ENCODE peak calls at places on chromosomes 16 and 17, in ten cellular contexts. One of them, this sample, is unnamed.

GRCh38 chr17:72922223-72922622 is 170.3 kb downstream of the SLC39A11 start:
- DNase-seq in GM12878: no peak
- DNase-seq in upper lobe of left lung: no peak
- DNase-seq in sigmoid colon: no peak
- DNase-seq in GM12892: no peak
- DNase-seq in spleen: no peak
- DNase-seq in SK-N-SH: no peak
- DNase-seq in HepG2: no peak
- DNase-seq in GM23338: no peak
- DNase-seq in transverse colon: no peak
- DNase-seq in this sample: no peak

GRCh38 chr17:56641894-56642293 is 48.4 kb downstream of the NOG start:
- DNase-seq in GM12892: no peak
- DNase-seq in GM12878: no peak
- DNase-seq in GM23338: no peak
- DNase-seq in upper lobe of left lung: no peak
- DNase-seq in spleen: no peak
- DNase-seq in HepG2: no peak
- DNase-seq in transverse colon: no peak
- DNase-seq in SK-N-SH: no peak
- DNase-seq in sigmoid colon: no peak
- DNase-seq in this sample: no peak

GRCh38 chr16:12160815-12161550 is 184.4 kb downstream of the SNX29 start:
- DNase-seq in transverse colon: no peak
- DNase-seq in GM12892: peak; percentile 21
- DNase-seq in sigmoid colon: no peak
- DNase-seq in SK-N-SH: no peak
- DNase-seq in upper lobe of left lung: no peak
- DNase-seq in GM12878: peak; percentile 28
- DNase-seq in HepG2: no peak
- DNase-seq in GM23338: no peak
- DNase-seq in spleen: peak; percentile 15
- DNase-seq in this sample: no peak

GRCh38 chr17:12020595-12021590 is at the start of gene MAP2K4:
- DNase-seq in SK-N-SH: peak; percentile 97
- DNase-seq in HepG2: peak; percentile 69
- DNase-seq in upper lobe of left lung: peak; percentile 100
- DNase-seq in GM12892: peak; percentile 87
- DNase-seq in transverse colon: peak; percentile 95
- DNase-seq in sigmoid colon: peak; percentile 95
- DNase-seq in GM23338: peak; percentile 94
- DNase-seq in GM12878: peak; percentile 40
- DNase-seq in spleen: peak; percentile 99
- DNase-seq in this sample: no peak

GRCh38 chr17:59257101-59257500 is 36.8 kb downstream of the GDPD1 start:
- DNase-seq in GM23338: no peak
- DNase-seq in SK-N-SH: no peak
- DNase-seq in GM12878: no peak
- DNase-seq in GM12892: no peak
- DNase-seq in transverse colon: no peak
- DNase-seq in sigmoid colon: no peak
- DNase-seq in HepG2: no peak
- DNase-seq in upper lobe of left lung: no peak
- DNase-seq in spleen: no peak
- DNase-seq in this sample: no peak

GRCh38 chr16:3486506-3487215 is 8.6 kb downstream of the C16orf90 start:
- DNase-seq in spleen: peak; percentile 52
- DNase-seq in SK-N-SH: no peak
- DNase-seq in transverse colon: no peak
- DNase-seq in sigmoid colon: no peak
- DNase-seq in HepG2: no peak
- DNase-seq in GM12892: no peak
- DNase-seq in upper lobe of left lung: no peak
- DNase-seq in GM23338: no peak
- DNase-seq in GM12878: no peak
- DNase-seq in this sample: no peak

GRCh38 chr17:10624966-10625365 is 32.1 kb downstream of the MYH3 start:
- DNase-seq in upper lobe of left lung: no peak
- DNase-seq in sigmoid colon: no peak
- DNase-seq in GM12878: no peak
- DNase-seq in spleen: peak; percentile 36
- DNase-seq in GM23338: no peak
- DNase-seq in HepG2: no peak
- DNase-seq in GM12892: no peak
- DNase-seq in transverse colon: no peak
- DNase-seq in SK-N-SH: no peak
- DNase-seq in this sample: no peak

GRCh38 chr16:54136276-54136625 is 150.3 kb downstream of the IRX3 start:
- DNase-seq in upper lobe of left lung: no peak
- DNase-seq in GM12892: no peak
- DNase-seq in transverse colon: no peak
- DNase-seq in spleen: no peak
- DNase-seq in GM12878: no peak
- DNase-seq in sigmoid colon: no peak
- DNase-seq in SK-N-SH: no peak
- DNase-seq in GM23338: no peak
- DNase-seq in HepG2: no peak
- DNase-seq in this sample: no peak

GRCh38 chr17:41634639-41635038 is 10.3 kb upstream of the KRT17 start:
- DNase-seq in GM12878: no peak
- DNase-seq in upper lobe of left lung: no peak
- DNase-seq in HepG2: no peak
- DNase-seq in spleen: no peak
- DNase-seq in GM23338: no peak
- DNase-seq in transverse colon: no peak
- DNase-seq in SK-N-SH: no peak
- DNase-seq in GM12892: no peak
- DNase-seq in sigmoid colon: no peak
- DNase-seq in this sample: no peak
- TF ChIP-seq POLR2AphosphoS5 in GM12878: no peak
- TF ChIP-seq POLR2AphosphoS5 in upper lobe of left lung: no peak
- TF ChIP-seq POLR2AphosphoS5 in HepG2: no peak
- TF ChIP-seq POLR2AphosphoS5 in spleen: no peak
- TF ChIP-seq POLR2AphosphoS5 in GM23338: no peak
- TF ChIP-seq POLR2AphosphoS5 in transverse colon: no peak
- TF ChIP-seq POLR2AphosphoS5 in SK-N-SH: no peak
- TF ChIP-seq POLR2AphosphoS5 in GM12892: no peak
- TF ChIP-seq POLR2AphosphoS5 in sigmoid colon: no peak
- TF ChIP-seq POLR2AphosphoS5 in this sample: no peak

GRCh38 chr17:40290629-40291296 is 3.1 kb downstream of the CDC6 start:
- DNase-seq in HepG2: peak; percentile 86
- DNase-seq in GM23338: peak; percentile 78
- DNase-seq in GM12892: no peak
- DNase-seq in sigmoid colon: no peak
- DNase-seq in SK-N-SH: peak; percentile 45
- DNase-seq in transverse colon: peak; percentile 47
- DNase-seq in upper lobe of left lung: no peak
- DNase-seq in spleen: no peak
- DNase-seq in GM12878: no peak
- DNase-seq in this sample: no peak
- TF ChIP-seq POLR2AphosphoS5 in HepG2: no peak
- TF ChIP-seq POLR2AphosphoS5 in GM23338: no peak
- TF ChIP-seq POLR2AphosphoS5 in GM12892: no peak
- TF ChIP-seq POLR2AphosphoS5 in sigmoid colon: peak; percentile 13
- TF ChIP-seq POLR2AphosphoS5 in SK-N-SH: no peak
- TF ChIP-seq POLR2AphosphoS5 in transverse colon: no peak
- TF ChIP-seq POLR2AphosphoS5 in upper lobe of left lung: no peak
- TF ChIP-seq POLR2AphosphoS5 in spleen: no peak
- TF ChIP-seq POLR2AphosphoS5 in GM12878: no peak
- TF ChIP-seq POLR2AphosphoS5 in this sample: no peak

GRCh38 chr16:69497876-69498596 is 67.7 kb upstream of the NFAT5 start:
- DNase-seq in HepG2: no peak
- DNase-seq in GM12878: no peak
- DNase-seq in spleen: no peak
- DNase-seq in sigmoid colon: no peak
- DNase-seq in GM23338: no peak
- DNase-seq in GM12892: no peak
- DNase-seq in transverse colon: no peak
- DNase-seq in SK-N-SH: no peak
- DNase-seq in upper lobe of left lung: peak; percentile 23
- DNase-seq in this sample: no peak
- TF ChIP-seq POLR2AphosphoS5 in HepG2: no peak
- TF ChIP-seq POLR2AphosphoS5 in GM12878: no peak
- TF ChIP-seq POLR2AphosphoS5 in spleen: no peak
- TF ChIP-seq POLR2AphosphoS5 in sigmoid colon: no peak
- TF ChIP-seq POLR2AphosphoS5 in GM23338: no peak
- TF ChIP-seq POLR2AphosphoS5 in GM12892: no peak
- TF ChIP-seq POLR2AphosphoS5 in transverse colon: no peak
- TF ChIP-seq POLR2AphosphoS5 in SK-N-SH: no peak
- TF ChIP-seq POLR2AphosphoS5 in upper lobe of left lung: no peak
- TF ChIP-seq POLR2AphosphoS5 in this sample: no peak

GRCh38 chr16:81830845-81831600 is 51.9 kb downstream of the PLCG2 start:
- DNase-seq in SK-N-SH: no peak
- DNase-seq in GM12892: no peak
- DNase-seq in GM12878: no peak
- DNase-seq in HepG2: no peak
- DNase-seq in sigmoid colon: peak; percentile 22
- DNase-seq in spleen: no peak
- DNase-seq in GM23338: no peak
- DNase-seq in transverse colon: no peak
- DNase-seq in upper lobe of left lung: no peak
- DNase-seq in this sample: no peak
- TF ChIP-seq POLR2AphosphoS5 in SK-N-SH: no peak
- TF ChIP-seq POLR2AphosphoS5 in GM12892: peak; percentile 46
- TF ChIP-seq POLR2AphosphoS5 in GM12878: no peak
- TF ChIP-seq POLR2AphosphoS5 in HepG2: no peak
- TF ChIP-seq POLR2AphosphoS5 in sigmoid colon: no peak
- TF ChIP-seq POLR2AphosphoS5 in spleen: no peak
- TF ChIP-seq POLR2AphosphoS5 in GM23338: no peak
- TF ChIP-seq POLR2AphosphoS5 in transverse colon: no peak
- TF ChIP-seq POLR2AphosphoS5 in upper lobe of left lung: no peak
- TF ChIP-seq POLR2AphosphoS5 in this sample: no peak

DNA sequence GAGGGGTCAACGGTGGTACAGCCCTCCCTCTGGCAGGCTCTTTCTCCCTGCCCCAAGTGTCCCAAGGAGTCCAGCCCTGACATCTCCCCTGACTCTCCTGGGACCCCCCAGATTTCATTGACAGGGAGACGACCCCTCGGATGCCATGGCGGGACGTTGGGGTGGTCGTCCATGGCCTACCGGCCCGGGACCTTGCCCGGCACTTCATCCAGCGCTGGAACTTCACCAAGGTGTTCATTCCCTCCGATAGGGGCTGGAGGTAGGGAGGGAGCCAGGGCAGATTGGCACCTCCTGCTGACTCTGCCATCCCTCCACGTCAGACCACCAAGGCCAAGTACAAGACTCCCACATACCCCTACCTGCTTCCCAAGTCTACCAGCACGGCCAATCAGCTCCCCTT is 9.9 kb downstream of the PLD2 start:
- DNase-seq in SK-N-SH: no peak
- DNase-seq in GM12892: no peak
- DNase-seq in transverse colon: no peak
- DNase-seq in HepG2: no peak
- DNase-seq in sigmoid colon: no peak
- DNase-seq in GM23338: no peak
- DNase-seq in GM12878: no peak
- DNase-seq in upper lobe of left lung: no peak
- DNase-seq in spleen: no peak
- DNase-seq in this sample: no peak
- TF ChIP-seq POLR2AphosphoS5 in SK-N-SH: no peak
- TF ChIP-seq POLR2AphosphoS5 in GM12892: no peak
- TF ChIP-seq POLR2AphosphoS5 in transverse colon: no peak
- TF ChIP-seq POLR2AphosphoS5 in HepG2: no peak
- TF ChIP-seq POLR2AphosphoS5 in sigmoid colon: no peak
- TF ChIP-seq POLR2AphosphoS5 in GM23338: no peak
- TF ChIP-seq POLR2AphosphoS5 in GM12878: no peak
- TF ChIP-seq POLR2AphosphoS5 in upper lobe of left lung: no peak
- TF ChIP-seq POLR2AphosphoS5 in spleen: no peak
- TF ChIP-seq POLR2AphosphoS5 in this sample: no peak